ENCODE peak calls at places on chromosomes 12 and 14, in six cellular contexts. P is NCI-H345, R is lung microvascular endothelial cell, S is T47D, I is RPMI7951, J is lung. Y is an unnamed sample.

GRCh38 chr14:74762917-74763802 is at the start of gene YLPM1:
- DNase-seq in J (peak), I (peak), S (peak), P (peak), R (peak), Y (peak)

GRCh38 chr12:63792333-63792732 is 12.6 kb downstream of the RXYLT1 start:
- DNase-seq in I (no peak), S (no peak), P (peak), R (no peak), J (no peak), Y (peak)

GRCh38 chr12:76519538-76519937 is 40.0 kb downstream of the OSBPL8 start:
- DNase-seq in P (no peak), R (peak), S (no peak), J (no peak), I (peak), Y (no peak)

GRCh38 chr14:32933943-32934890 is 4.5 kb upstream of the NPAS3 start:
- DNase-seq in S (peak), P (peak), I (peak), R (peak), J (no peak), Y (no peak)

GRCh38 chr14:58637040-58637390 is 747 bp upstream of the DACT1 start:
- DNase-seq in R (peak), J (no peak), P (no peak), S (no peak), I (peak), Y (no peak)

GRCh38 chr14:74841230-74842207 is 34.4 kb downstream of the PROX2 start:
- DNase-seq in R (no peak), J (no peak), P (no peak), I (no peak), S (no peak), Y (no peak)

GRCh38 chr14:104386281-104386841 is 193.2 kb upstream of the C14orf180 start:
- DNase-seq in P (no peak), S (no peak), I (no peak), R (no peak), J (no peak), Y (no peak)

GRCh38 chr14:57492859-57493258 is 798 bp downstream of the CCDC198 start:
- DNase-seq in I (peak), P (no peak), R (no peak), J (no peak), S (no peak), Y (peak)

GRCh38 chr12:27347779-27348178 is 15.1 kb downstream of the BMAL2 start:
- DNase-seq in P (no peak), R (no peak), S (no peak), I (no peak), J (no peak), Y (no peak)

GRCh38 chr12:12724421-12725085 is 7.4 kb downstream of the CDKN1B start:
- DNase-seq in P (peak), S (no peak), I (no peak), J (no peak), R (no peak), Y (no peak)

GRCh38 chr12:100593490-100593889 is 20.0 kb downstream of the GAS2L3 start:
- DNase-seq in P (no peak), J (no peak), S (no peak), I (peak), R (no peak), Y (no peak)

GRCh38 chr14:57871487-57872080 is 5.7 kb upstream of the SLC35F4 start:
- DNase-seq in S (no peak), P (peak), J (no peak), R (peak), I (peak), Y (no peak)

GRCh38 chr12:93664573-93665138 is 12.5 kb upstream of the CRADD start:
- DNase-seq in I (peak), J (no peak), S (no peak), R (no peak), P (no peak), Y (no peak)

GRCh38 chr12:127987199-127987901 is 279.6 kb upstream of the TMEM132C start:
- DNase-seq in I (peak), J (no peak), S (no peak), P (no peak), R (no peak), Y (peak)

GRCh38 chr14:50943261-50943942 is 881 bp downstream of the PYGL start:
- DNase-seq in R (peak), S (no peak), J (peak), I (no peak), P (no peak), Y (no peak)

GRCh38 chr12:124940393-124941169 is 26.1 kb upstream of the UBC start:
- DNase-seq in J (peak), P (no peak), R (peak), I (peak), S (peak), Y (no peak)

GRCh38 chr14:65833256-65833880 is 420.8 kb downstream of the FUT8 start:
- DNase-seq in J (no peak), S (no peak), P (no peak), I (no peak), R (no peak), Y (no peak)

GRCh38 chr12:65720136-65720535 is 104.1 kb upstream of the HMGA2 start:
- DNase-seq in J (no peak), P (no peak), S (no peak), I (peak), R (no peak), Y (no peak)

GRCh38 chr14:60904381-60904780 is 76.5 kb downstream of the TRMT5 start:
- DNase-seq in S (no peak), I (no peak), J (no peak), P (no peak), R (no peak), Y (no peak)

GRCh38 chr12:76685246-76685678 is 78.7 kb upstream of the ZDHHC17 start:
- DNase-seq in I (peak), R (peak), P (no peak), S (peak), J (no peak), Y (no peak)

GRCh38 chr14:22824711-22825359 is 4.9 kb upstream of the MRPL52 start:
- DNase-seq in S (no peak), I (peak), J (no peak), R (peak), P (no peak), Y (no peak)

GRCh38 chr14:68458840-68459469 is 333.9 kb downstream of the ZFP36L1 start:
- DNase-seq in I (peak), R (peak), S (no peak), J (peak), P (peak), Y (peak)

GRCh38 chr14:35222324-35222723 is 69.9 kb upstream of the PSMA6 start:
- DNase-seq in R (no peak), I (no peak), S (no peak), J (no peak), P (no peak), Y (peak)

GRCh38 chr12:2403221-2403976 is 350.6 kb downstream of the CACNA1C start:
- DNase-seq in S (no peak), R (no peak), P (no peak), I (no peak), J (no peak), Y (no peak)

GRCh38 chr14:104582005-104582404 is 2.4 kb downstream of the C14orf180 start:
- DNase-seq in I (no peak), P (no peak), R (no peak), J (no peak), S (no peak), Y (no peak)

GRCh38 chr12:106645465-106646330 is 62.9 kb downstream of the RFX4 start:
- DNase-seq in J (no peak), S (no peak), R (no peak), I (no peak), P (peak), Y (no peak)

GRCh38 chr12:29066061-29066588 is 83.0 kb upstream of the FAR2 start:
- DNase-seq in P (no peak), R (peak), I (peak), J (no peak), S (no peak), Y (no peak)

GRCh38 chr14:100067971-100068959 is 3.0 kb downstream of the EVL start:
- DNase-seq in I (peak), R (peak), S (no peak), J (peak), P (no peak), Y (no peak)

GRCh38 chr14:20688167-20688839 is at the start of gene ANG:
- DNase-seq in P (no peak), R (no peak), I (no peak), S (no peak), J (no peak), Y (no peak)

GRCh38 chr12:71691504-71692129 is 5.7 kb downstream of the TMEM19 start:
- DNase-seq in R (no peak), J (no peak), P (no peak), I (no peak), S (no peak), Y (peak)

GRCh38 chr12:51636581-51636980 is 45.5 kb downstream of the SCN8A start:
- DNase-seq in P (no peak), S (no peak), I (no peak), J (no peak), R (no peak), Y (no peak)

GRCh38 chr12:80100566-80100965 is 1.2 kb downstream of the OTOGL start:
- DNase-seq in R (no peak), S (no peak), I (peak), P (no peak), J (no peak), Y (no peak)

GRCh38 chr12:84911331-84912190 is 1.0 kb downstream of the SLC6A15 start:
- DNase-seq in S (peak), P (peak), J (no peak), R (peak), I (peak), Y (no peak)

GRCh38 chr14:32190713-32191112 is 11.1 kb upstream of the RNU6-7 start:
- DNase-seq in J (no peak), I (no peak), R (no peak), P (no peak), S (no peak), Y (no peak)

GRCh38 chr12:6267007-6267721 is 43.3 kb upstream of the PLEKHG6 start:
- DNase-seq in R (no peak), I (peak), S (no peak), J (peak), P (no peak), Y (peak)

GRCh38 chr12:56601503-56601902 is 28.6 kb downstream of the BAZ2A start:
- DNase-seq in R (peak), J (no peak), P (no peak), S (peak), I (no peak), Y (no peak)

Y was measured in DMS79.